ENCODE peak calls at places on chromosome 14, in nine cellular contexts. A is NCI-H1436 treated with DMSO at 0.1 percent for 48 hours; B is NCI-H2029; L is activated B cell treated with CpG ODN at 0.5 μM for 24 hours; R is Kasumi-1; F is stimulated activated CD8-positive, alpha-beta memory T cell treated with anti-CD3 and anti-CD28 coated beads, Interleukin-7, amount 100 ng/mL, for 48 hours; X is HuH-7; H is T-helper 1 cell; W is HFFc6. E is an unnamed sample.

GRCh38 chr14:70917633-70918032 is 10.4 kb downstream of the PCNX1 start:
- DNase-seq in A (no peak), B (no peak), L (no peak), R (no peak), F (no peak), X (no peak), H (no peak), W (no peak), E (no peak)

GRCh38 chr14:51889851-51890250 is 29.4 kb downstream of the GNG2 start:
- DNase-seq in A (no peak), B (no peak), L (no peak), R (no peak), F (no peak), X (no peak), H (no peak), W (no peak), E (no peak)

GRCh38 chr14:96362071-96362964 is 823 bp downstream of the ATG2B start:
- DNase-seq in A (no peak), B (peak; percentile 23), L (no peak), R (peak; percentile 52), F (no peak), X (peak; percentile 37), H (peak; percentile 41), W (peak; percentile 49), E (peak; percentile 15)

GRCh38 chr14:61558271-61558670 is 137.0 kb upstream of the HIF1A start:
- DNase-seq in A (no peak), B (no peak), L (no peak), R (no peak), F (no peak), X (no peak), H (no peak), W (no peak), E (no peak)

GRCh38 chr14:101347893-101348777 is 213.2 kb upstream of the DIO3 start:
- DNase-seq in A (no peak), B (no peak), L (no peak), R (no peak), F (no peak), X (no peak), H (no peak), W (no peak), E (no peak)

GRCh38 chr14:91872517-91873470 is 5.5 kb upstream of the TC2N start:
- DNase-seq in A (no peak), B (peak; percentile 73), L (no peak), R (peak; percentile 55), F (no peak), X (no peak), H (peak; percentile 65), W (no peak), E (peak; percentile 38)

GRCh38 chr14:61812347-61813100 is 50.3 kb downstream of the SNAPC1 start:
- DNase-seq in A (no peak), B (peak; percentile 51), L (peak; percentile 23), R (peak; percentile 2), F (no peak), X (peak; percentile 23), H (no peak), W (no peak), E (no peak)

GRCh38 chr14:50985124-50985815 is 41.0 kb upstream of the PYGL start:
- DNase-seq in A (no peak), B (peak; percentile 16), L (no peak), R (no peak), F (no peak), X (no peak), H (no peak), W (no peak), E (no peak)

GRCh38 chr14:48693793-48694192 is 892.4 kb downstream of the RPS29 start:
- DNase-seq in A (no peak), B (no peak), L (no peak), R (no peak), F (no peak), X (no peak), H (no peak), W (no peak), E (no peak)

GRCh38 chr14:56129941-56130340 is 11.7 kb downstream of the PELI2 start:
- DNase-seq in A (no peak), B (no peak), L (no peak), R (peak; percentile 89), F (no peak), X (no peak), H (no peak), W (no peak), E (no peak)

E was measured in AG08395.